ENCODE peak calls at places on chromosomes 12 and 14, in eight cellular contexts. R is stimulated activated CD4-positive, alpha-beta T cell treated with anti-CD3 and anti-CD28 coated beads, Interleukin-15, amount 100 ng/mL, for 24 hours; H is mesothelial cell of epicardium; N is CD4-positive, alpha-beta T cell; M is HFF-Myc; E is KBM-7; K is stimulated activated CD8-positive, alpha-beta memory T cell treated with anti-CD3 and anti-CD28 coated beads, Interleukin-12 subunit alpha, Interleukin-12 subunit beta, amount 100 ng/mL, for 4 hours; B is Right ventricle myocardium superior. Y is an unnamed sample.

GRCh38 chr12:123431951-123432886 is 4.3 kb downstream of the RILPL2 start:
- DNase-seq in N (no peak), M (no peak), K (peak), H (no peak), E (peak), R (peak), B (no peak), Y (no peak)

GRCh38 chr12:58728397-58728796 is 191.9 kb downstream of the LRIG3 start:
- DNase-seq in R (no peak), B (no peak), E (no peak), M (no peak), N (no peak), H (no peak), K (no peak), Y (no peak)

GRCh38 chr12:29223936-29224921 is 75.2 kb downstream of the FAR2 start:
- DNase-seq in N (no peak), R (no peak), H (no peak), E (no peak), M (no peak), B (no peak), K (no peak), Y (no peak)

GRCh38 chr12:15334225-15334624 is 11.9 kb downstream of the PTPRO start:
- DNase-seq in B (no peak), N (no peak), M (no peak), H (no peak), K (no peak), E (no peak), R (no peak), Y (no peak)

GRCh38 chr14:68772761-68773381 is 20.0 kb downstream of the ZFP36L1 start:
- DNase-seq in K (no peak), H (no peak), M (no peak), B (no peak), R (no peak), N (no peak), E (no peak), Y (peak)

GRCh38 chr14:93183596-93184317 is 940 bp downstream of the MOAP1 start:
- DNase-seq in R (no peak), E (no peak), H (no peak), B (no peak), K (no peak), N (no peak), M (no peak), Y (no peak)

GRCh38 chr12:34286483-34286882 is 264.2 kb downstream of the ALG10 start:
- DNase-seq in B (no peak), M (no peak), R (no peak), H (peak), N (no peak), E (no peak), K (no peak), Y (no peak)

GRCh38 chr14:34172052-34172451 is 221.2 kb upstream of the EGLN3 start:
- DNase-seq in R (no peak), B (no peak), K (no peak), H (no peak), M (no peak), E (no peak), N (no peak), Y (no peak)

GRCh38 chr12:122423258-122424165 is 1.0 kb upstream of the CLIP1 start:
- DNase-seq in H (peak), K (no peak), B (no peak), N (no peak), R (peak), M (no peak), E (peak), Y (peak)

GRCh38 chr12:112357214-112357613 is 25.0 kb downstream of the HECTD4 start:
- DNase-seq in H (no peak), N (no peak), K (no peak), M (no peak), E (no peak), B (no peak), R (no peak), Y (no peak)

GRCh38 chr14:50946234-50946935 is 2.1 kb upstream of the PYGL start:
- DNase-seq in B (no peak), R (no peak), H (no peak), N (no peak), M (no peak), E (no peak), K (no peak), Y (no peak)

GRCh38 chr14:24072436-24072835 is 1.1 kb downstream of the CPNE6 start:
- DNase-seq in H (no peak), K (no peak), B (no peak), M (no peak), R (no peak), E (no peak), N (no peak), Y (no peak)

GRCh38 chr12:130838284-130838950 is 633 bp downstream of the STX2 start:
- DNase-seq in N (no peak), R (peak), B (peak), E (peak), H (peak), M (no peak), K (peak), Y (no peak)

GRCh38 chr12:70007687-70008086 is 182.7 kb downstream of the MYRFL start:
- DNase-seq in E (no peak), B (no peak), M (no peak), N (no peak), H (no peak), K (no peak), R (no peak), Y (no peak)

GRCh38 chr12:6277982-6278438 is 32.5 kb upstream of the PLEKHG6 start:
- DNase-seq in E (no peak), M (no peak), N (no peak), B (peak), K (peak), H (no peak), R (peak), Y (no peak)

GRCh38 chr12:97557116-97557515 is 94.5 kb downstream of the RMST start:
- DNase-seq in B (no peak), H (no peak), R (no peak), K (no peak), E (no peak), M (no peak), N (no peak), Y (no peak)

GRCh38 chr12:106189341-106189740 is 50.6 kb upstream of the NUAK1 start:
- DNase-seq in B (no peak), M (no peak), E (no peak), H (no peak), K (no peak), N (no peak), R (no peak), Y (no peak)

GRCh38 chr14:35368139-35368460 is 36.4 kb downstream of the NFKBIA start:
- DNase-seq in B (peak), H (no peak), E (no peak), M (no peak), K (no peak), R (no peak), N (no peak), Y (no peak)

GRCh38 chr12:43336962-43337555 is 214.9 kb downstream of the ADAMTS20 start:
- DNase-seq in B (no peak), K (no peak), E (peak), R (no peak), N (no peak), M (no peak), H (no peak), Y (no peak)

GRCh38 chr12:117857632-117858274 is 111.0 kb downstream of the KSR2 start:
- DNase-seq in B (no peak), M (no peak), K (peak), H (no peak), N (peak), R (peak), E (peak), Y (no peak)

GRCh38 chr14:74638066-74638465 is 26.0 kb upstream of the LTBP2 start:
- DNase-seq in K (no peak), M (no peak), E (no peak), H (no peak), R (no peak), B (no peak), N (no peak), Y (no peak)

GRCh38 chr14:88904864-88905263 is 80.4 kb downstream of the TTC8 start:
- DNase-seq in R (no peak), M (no peak), B (no peak), E (no peak), N (no peak), H (no peak), K (no peak), Y (no peak)

GRCh38 chr12:99020871-99021270 is 375.8 kb downstream of the APAF1 start:
- DNase-seq in H (no peak), M (no peak), N (no peak), R (no peak), E (no peak), B (no peak), K (no peak), Y (no peak)

GRCh38 chr12:6534914-6535696 is 788 bp downstream of the GAPDH start:
- DNase-seq in N (peak), M (no peak), E (peak), R (peak), K (peak), B (peak), H (peak), Y (peak)

GRCh38 chr12:125015680-125016310 is 22.4 kb downstream of the BRI3BP start:
- DNase-seq in H (no peak), E (no peak), R (no peak), K (no peak), N (no peak), M (no peak), B (no peak), Y (no peak)

GRCh38 chr14:42869681-42870080 is 1263.0 kb downstream of the LRFN5 start:
- DNase-seq in B (no peak), M (peak), N (no peak), R (no peak), K (no peak), H (no peak), E (no peak), Y (no peak)

GRCh38 chr14:95382747-95383146 is 63.0 kb upstream of the CLMN start:
- DNase-seq in E (no peak), B (no peak), H (no peak), R (no peak), N (no peak), K (no peak), M (no peak), Y (no peak)

GRCh38 chr12:50219544-50219943 is 52.4 kb upstream of the CERS5 start:
- DNase-seq in N (no peak), M (no peak), K (no peak), B (no peak), E (no peak), H (no peak), R (no peak), Y (no peak)

Y was measured in sigmoid colon.